ENCODE peak calls at places on chromosomes 3 and 15, in seven cellular contexts. J is heart left ventricle, W is psoas muscle, N is left ventricle myocardium inferior, F is sigmoid colon, R is BE2C, I is endothelial cell of umbilical vein. Y is an unnamed sample. For H3K4me1 and H3K27me3, the result is how much of the 10 kb centered on the place peaks cover.

GRCh38 chr15:78073026-78073425 is 4.5 kb downstream of the TBC1D2B start:
- DNase-seq in J (no peak), W (no peak), N (no peak), F (no peak), R (no peak), I (no peak), Y (no peak)

GRCh38 chr3:172604895-172605646 is 81.8 kb upstream of the TNFSF10 start:
- DNase-seq in J (no peak), W (no peak), N (no peak), F (no peak), R (no peak), I (no peak), Y (no peak)

GRCh38 chr3:126197854-126198584 is 17.6 kb upstream of the ALDH1L1 start:
- DNase-seq in J (peak), W (peak), N (peak), F (peak), R (peak), I (peak), Y (no peak)

GRCh38 chr3:42702066-42702951 is at the start of gene HHATL:
- DNase-seq in J (peak), W (peak), N (peak), F (no peak), R (no peak), I (no peak), Y (no peak)

GRCh38 chr15:101455291-101455916 is 34.1 kb downstream of the PCSK6 start:
- DNase-seq in J (peak), W (peak), N (peak), F (no peak), R (peak), I (no peak), Y (peak)

GRCh38 chr15:80154336-80154735 is 1.5 kb downstream of the FAH start:
- DNase-seq in J (no peak), W (peak), N (no peak), F (no peak), R (no peak), I (no peak), Y (peak)

GRCh38 chr15:83559310-83559966 is 94.5 kb upstream of the ADAMTSL3 start:
- DNase-seq in J (no peak), W (no peak), N (no peak), F (peak), R (peak), I (peak), Y (no peak)

GRCh38 chr3:52088445-52089367 is 32.3 kb upstream of the DUSP7 start:
- DNase-seq in J (peak), W (peak), N (no peak), F (no peak), R (peak), I (peak), Y (peak)

GRCh38 chr3:150763841-150764483 is 993 bp upstream of the SIAH2 start:
- DNase-seq in J (peak), W (peak), N (peak), F (peak), R (peak), I (no peak), Y (peak)

GRCh38 chr3:69161587-69162196 is 39.3 kb upstream of the LMOD3 start:
- DNase-seq in J (no peak), W (no peak), N (no peak), F (no peak), R (no peak), I (peak), Y (no peak)

GRCh38 chr15:62644216-62644873 is 398.2 kb upstream of the TPM1 start:
- DNase-seq in J (no peak), W (no peak), N (no peak), F (no peak), R (no peak), I (no peak), Y (no peak)
- H3K4me1 ChIP-seq in J (under half), W (under half), N (under half), F (under half), R (under half), I (under half), Y (under half)

GRCh38 chr3:13865106-13865505 is 14.8 kb downstream of the WNT7A start:
- DNase-seq in J (no peak), W (no peak), N (no peak), F (no peak), R (no peak), I (no peak), Y (no peak)

GRCh38 chr3:13867727-13868126 is 12.1 kb downstream of the WNT7A start:
- DNase-seq in J (no peak), W (no peak), N (no peak), F (no peak), R (no peak), I (no peak), Y (no peak)

GRCh38 chr3:13863929-13864595 is 15.8 kb downstream of the WNT7A start:
- DNase-seq in J (no peak), W (no peak), N (no peak), F (no peak), R (no peak), I (no peak), Y (no peak)

GRCh38 chr3:13866406-13866965 is 13.4 kb downstream of the WNT7A start:
- DNase-seq in J (no peak), W (no peak), N (no peak), F (no peak), R (no peak), I (no peak), Y (no peak)

GRCh38 chr3:13865581-13866405 is 14.1 kb downstream of the WNT7A start:
- DNase-seq in J (no peak), W (no peak), N (no peak), F (no peak), R (no peak), I (no peak), Y (no peak)
- H3K27me3 ChIP-seq in J (under half), W (under half), N (half or more), F (under half), R (under half), I (under half), Y (under half)

DNA sequence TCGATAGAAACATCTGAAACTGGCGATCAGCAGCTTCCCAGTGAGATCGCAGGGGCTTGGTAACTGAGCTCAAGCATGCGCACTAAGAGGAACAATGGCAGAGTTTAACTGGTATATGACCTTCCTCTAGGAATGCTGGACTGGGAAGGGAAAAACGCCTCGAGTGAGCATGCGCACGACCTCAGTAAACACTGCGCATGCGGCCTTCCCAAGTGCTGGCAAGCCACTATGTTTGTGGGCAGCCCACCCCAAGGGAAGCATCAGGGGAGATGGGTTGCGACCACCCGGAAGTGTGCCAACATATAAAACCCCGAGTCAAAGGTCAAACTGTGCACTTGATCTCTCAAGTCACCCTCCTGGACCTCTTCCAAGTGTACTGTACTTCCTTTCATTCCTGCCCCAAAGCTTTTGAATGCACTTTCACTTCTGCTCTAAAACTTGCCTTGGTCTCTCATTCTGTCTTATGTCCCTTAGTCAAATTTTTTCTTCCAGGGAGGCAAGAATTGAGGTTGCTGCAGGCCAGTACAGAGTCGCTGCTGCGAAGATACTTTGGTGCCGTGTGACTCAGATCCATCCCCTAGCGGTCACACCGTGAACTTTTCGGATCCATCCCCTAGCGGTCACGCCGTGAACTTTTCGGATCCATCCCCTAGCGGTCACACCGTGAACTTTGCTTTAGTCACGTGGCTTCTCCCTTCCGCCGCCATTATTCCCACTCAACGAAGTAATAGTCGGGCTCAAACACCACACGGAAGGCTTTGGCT is 243.3 kb downstream of the FAM43A start:
- DNase-seq in J (no peak), W (no peak), N (no peak), F (no peak), R (no peak), I (no peak), Y (no peak)
- TF ChIP-seq CTCF in J (no peak), W (peak), N (peak), F (peak), R (no peak), I (peak), Y (peak)

DNA sequence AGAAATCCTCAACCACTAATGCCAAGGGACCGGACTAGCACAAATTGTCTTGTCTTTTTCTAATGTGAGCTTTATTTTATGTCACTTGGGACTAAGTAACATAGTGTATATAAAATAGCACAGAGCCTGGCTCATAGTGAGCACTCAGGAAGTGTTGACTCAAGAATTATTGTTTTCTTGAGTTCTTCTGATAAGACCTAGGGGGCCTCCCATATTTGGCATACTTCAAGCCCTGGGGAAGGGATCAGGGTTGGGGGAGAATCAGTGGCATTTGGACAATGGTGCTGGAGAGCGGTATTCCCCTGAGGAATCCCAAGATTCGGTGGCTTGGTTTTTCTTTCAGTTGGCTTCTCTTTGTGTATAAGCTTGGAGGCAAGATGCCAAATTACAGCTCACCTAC is 19.4 kb downstream of the ZNF80 start:
- DNase-seq in J (no peak), W (no peak), N (no peak), F (no peak), R (no peak), I (peak), Y (no peak)
- H3K4me1 ChIP-seq in J (under half), W (under half), N (under half), F (under half), R (under half), I (under half), Y (under half)

DNA sequence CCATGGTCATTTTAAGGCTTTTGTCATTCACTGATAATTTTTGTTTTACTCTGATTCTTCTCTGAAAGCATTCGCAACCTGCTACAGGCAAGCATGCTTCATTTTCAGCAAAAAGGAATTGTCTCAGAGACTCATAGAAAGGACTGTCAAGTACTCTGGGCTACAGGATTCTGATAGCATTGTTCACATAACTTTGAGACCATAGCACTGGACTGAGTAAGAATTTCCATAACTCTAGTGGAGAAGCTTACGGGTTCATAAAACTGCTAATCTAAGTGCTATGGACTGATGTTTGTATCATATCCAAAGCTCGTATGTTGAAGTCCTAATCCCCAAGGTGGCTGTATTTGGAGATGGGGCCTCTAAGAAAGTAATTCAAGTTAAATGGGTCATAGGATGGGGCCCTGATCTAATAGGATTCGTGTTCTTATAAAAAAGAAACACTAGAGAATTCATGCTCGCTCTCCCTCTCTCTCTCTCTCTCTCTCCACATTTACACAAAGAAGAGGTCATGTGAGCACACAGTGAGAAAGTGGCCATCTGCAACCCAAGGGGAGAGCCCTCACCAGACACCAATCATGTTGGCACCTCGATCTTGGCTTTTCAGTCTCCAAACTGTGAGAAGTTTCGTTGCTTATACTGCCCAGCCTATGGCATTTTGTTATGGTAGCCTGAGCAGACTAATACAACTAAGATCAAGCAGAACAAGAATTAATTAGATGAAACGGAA is 60.4 kb downstream of the CRYGS start:
- DNase-seq in J (no peak), W (no peak), N (no peak), F (no peak), R (no peak), I (no peak), Y (no peak)
- H3K27me3 ChIP-seq in J (under half), W (under half), N (under half), F (under half), R (under half), I (under half), Y (under half)

DNA sequence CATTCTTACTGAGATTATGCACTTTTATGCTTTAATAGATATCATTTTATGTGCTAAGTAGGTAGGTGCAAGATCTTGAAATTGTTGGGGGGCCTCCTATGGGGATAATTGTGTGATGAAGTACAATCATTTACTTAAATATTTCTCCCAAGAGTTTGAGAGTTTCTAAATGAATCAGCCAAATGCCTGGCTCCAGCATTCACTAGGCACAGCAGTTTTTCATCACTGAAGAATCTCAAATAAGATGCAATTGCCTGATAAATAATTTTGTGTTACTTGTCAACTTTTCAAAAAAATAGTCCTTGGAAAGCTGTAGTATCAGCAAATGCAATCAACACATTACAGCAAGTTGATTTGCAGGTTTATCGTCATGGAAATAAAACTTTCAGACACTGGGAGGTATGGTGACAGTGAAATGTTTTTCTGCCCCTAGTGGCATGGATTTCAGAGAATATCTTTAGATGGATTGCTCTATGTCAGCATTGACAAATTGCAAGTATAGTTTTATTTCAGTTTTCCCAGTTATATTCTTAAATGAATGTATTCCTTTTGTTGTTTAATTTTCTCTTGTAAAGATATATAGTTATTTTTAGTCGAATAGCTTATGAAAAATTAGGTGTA is 167.1 kb downstream of the NEK11 start:
- DNase-seq in J (no peak), W (no peak), N (no peak), F (no peak), R (no peak), I (no peak), Y (no peak)
- TF ChIP-seq CTCF in J (no peak), W (no peak), N (no peak), F (no peak), R (peak), I (no peak), Y (no peak)

DNA sequence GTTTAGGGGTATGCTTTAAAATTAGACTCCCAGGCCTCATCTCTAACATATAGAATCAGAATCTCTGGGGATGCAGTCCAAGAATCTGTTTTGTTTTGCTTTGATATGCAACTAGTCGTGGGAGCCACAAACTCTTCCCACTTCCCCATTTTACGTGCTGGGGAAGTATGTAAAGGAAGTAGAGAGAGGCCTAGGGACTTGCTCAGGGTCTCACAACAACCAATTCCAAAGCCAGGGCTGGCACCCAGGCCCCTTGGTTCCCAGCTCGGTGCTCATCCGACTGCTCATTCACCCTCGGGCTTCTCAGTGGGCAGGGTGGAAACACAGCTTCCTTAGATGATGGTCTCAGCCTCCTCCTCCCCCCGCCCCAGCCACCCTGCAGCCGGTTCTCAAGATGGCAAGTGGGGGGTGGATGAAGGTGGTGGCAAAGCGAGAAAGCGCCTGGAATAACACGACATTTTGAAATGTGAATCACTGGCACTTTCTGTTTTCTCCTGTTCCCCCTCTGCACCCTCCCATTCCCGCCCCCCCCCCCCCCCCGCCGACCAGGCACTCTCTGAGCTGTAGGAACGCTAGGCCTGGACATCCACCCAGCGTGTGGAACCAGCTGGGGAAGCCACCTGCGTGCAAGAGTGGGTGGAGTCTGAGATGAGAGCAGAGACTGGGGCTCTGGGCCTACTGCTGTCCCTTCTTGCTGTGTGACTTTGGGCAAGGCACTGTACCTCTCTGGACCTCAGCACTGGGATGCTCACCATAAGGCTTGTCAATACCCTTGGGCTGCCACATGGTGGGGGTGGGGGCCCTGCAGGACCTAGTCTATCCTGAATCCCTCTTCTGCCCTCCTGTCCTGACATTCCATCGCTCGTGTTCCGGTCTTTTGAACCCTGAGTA is 214.5 kb downstream of the RPLP1 start:
- DNase-seq in J (no peak), W (no peak), N (no peak), F (no peak), R (no peak), I (no peak), Y (peak)
- H3K4me1 ChIP-seq in J (under half), W (under half), N (under half), F (under half), R (under half), I (under half), Y (under half)

DNA sequence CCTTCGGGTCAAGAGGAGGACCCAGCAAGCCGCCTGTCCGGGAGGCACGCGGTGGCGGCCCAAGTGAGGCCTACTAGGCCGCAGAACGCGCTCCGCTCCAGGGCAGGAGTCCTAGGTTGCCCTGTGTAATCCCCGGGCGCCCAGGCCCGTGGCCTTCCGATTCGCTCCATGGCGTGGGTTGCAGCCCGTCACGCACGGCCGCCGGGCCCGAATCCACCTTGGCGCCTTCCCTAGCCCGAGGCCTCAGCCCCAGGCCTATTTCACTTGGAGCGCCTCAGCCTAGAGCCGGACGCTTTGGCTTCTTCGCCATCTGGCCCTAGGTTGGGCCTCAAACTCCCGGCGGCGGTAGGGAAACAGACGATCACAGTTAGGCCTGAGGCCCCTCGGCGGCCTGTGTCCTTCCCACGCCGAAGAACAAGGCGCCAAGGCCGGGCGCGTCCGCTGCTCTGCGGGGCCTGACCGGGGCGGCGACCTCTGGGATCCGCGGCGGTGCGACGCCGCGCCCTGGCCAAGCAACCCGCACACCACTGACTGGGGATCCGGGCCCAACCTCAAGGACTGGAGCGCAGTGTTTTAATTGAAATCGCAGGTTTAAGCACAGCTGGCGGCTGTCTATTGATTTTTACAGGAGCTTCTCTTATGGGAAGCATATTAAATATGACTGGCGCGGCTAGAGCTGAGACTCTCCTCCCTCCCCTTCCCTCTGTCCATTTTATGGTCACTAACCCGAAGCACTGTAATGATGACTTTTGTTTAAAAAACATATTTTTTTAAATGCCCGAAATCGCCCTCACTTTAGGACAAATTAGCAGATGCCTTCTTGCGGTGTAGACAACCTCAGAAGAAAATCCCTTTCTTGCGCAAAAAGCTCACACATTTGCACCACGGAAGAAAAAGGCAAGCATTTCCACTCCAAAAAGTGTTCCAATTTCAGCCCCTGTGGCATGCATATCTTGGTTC is 3.8 kb upstream of the FEZF2 start:
- DNase-seq in J (no peak), W (no peak), N (no peak), F (no peak), R (no peak), I (no peak), Y (peak)
- H3K27me3 ChIP-seq in J (half or more), W (under half), N (half or more), F (under half), R (half or more), I (half or more), Y (half or more)

GRCh38 chr15:65927545-65927944 is 58.3 kb downstream of the RAB11A start:
- DNase-seq in J (no peak), W (no peak), N (no peak), F (no peak), R (no peak), I (no peak), Y (no peak)
- TF ChIP-seq CTCF in J (no peak), W (no peak), N (peak), F (no peak), R (peak), I (no peak), Y (no peak)